ENCODE peak calls at places on chromosomes 1 and 21, in four cellular contexts. One of them, this sample, is unnamed.
A peak's percentile ranks its signal among the peaks of the same experiment; 100 is the strongest.

GRCh38 chr1:230139741-230140140 is 72.7 kb downstream of the GALNT2 start:
- DNase-seq in T-helper 2 cell: no peak
- DNase-seq in pancreas: no peak
- DNase-seq in NT2/D1: no peak
- DNase-seq in this sample: no peak

GRCh38 chr1:156643266-156644092 is 1.6 kb downstream of the BCAN start:
- DNase-seq in NT2/D1: no peak
- DNase-seq in pancreas: no peak
- DNase-seq in T-helper 2 cell: peak; percentile 81
- DNase-seq in this sample: no peak

GRCh38 chr1:119008483-119009299 is 20.5 kb upstream of the TBX15 start:
- DNase-seq in NT2/D1: no peak
- DNase-seq in pancreas: no peak
- DNase-seq in T-helper 2 cell: peak; percentile 39
- DNase-seq in this sample: peak; percentile 38

GRCh38 chr1:44662683-44663030 is 11.6 kb downstream of the TMEM53 start:
- DNase-seq in NT2/D1: no peak
- DNase-seq in T-helper 2 cell: no peak
- DNase-seq in pancreas: no peak
- DNase-seq in this sample: no peak

GRCh38 chr1:998905-999796 is 746 bp downstream of the HES4 start:
- DNase-seq in pancreas: peak; percentile 73
- DNase-seq in NT2/D1: no peak
- DNase-seq in T-helper 2 cell: no peak
- DNase-seq in this sample: peak; percentile 66

GRCh38 chr1:116334868-116335649 is 38.0 kb upstream of the ATP1A1 start:
- DNase-seq in pancreas: no peak
- DNase-seq in NT2/D1: peak; percentile 27
- DNase-seq in T-helper 2 cell: no peak
- DNase-seq in this sample: no peak

GRCh38 chr1:51638350-51638749 is 21.5 kb downstream of the OSBPL9 start:
- DNase-seq in pancreas: no peak
- DNase-seq in NT2/D1: no peak
- DNase-seq in T-helper 2 cell: no peak
- DNase-seq in this sample: no peak

GRCh38 chr1:57736940-57737339 is 313.1 kb upstream of the DAB1 start:
- DNase-seq in T-helper 2 cell: peak; percentile 7
- DNase-seq in NT2/D1: no peak
- DNase-seq in pancreas: no peak
- DNase-seq in this sample: no peak

GRCh38 chr1:6441586-6441985 is 17.0 kb downstream of the ESPN start:
- DNase-seq in NT2/D1: no peak
- DNase-seq in T-helper 2 cell: no peak
- DNase-seq in pancreas: no peak
- DNase-seq in this sample: no peak

GRCh38 chr1:218211241-218211640 is 73.9 kb upstream of the RRP15 start:
- DNase-seq in pancreas: no peak
- DNase-seq in T-helper 2 cell: no peak
- DNase-seq in NT2/D1: no peak
- DNase-seq in this sample: no peak

GRCh38 chr1:201711811-201712210 is 117.1 kb upstream of the IPO9 start:
- DNase-seq in T-helper 2 cell: no peak
- DNase-seq in pancreas: no peak
- DNase-seq in NT2/D1: no peak
- DNase-seq in this sample: no peak

GRCh38 chr1:50196081-50196480 is 87.4 kb downstream of the ELAVL4 start:
- DNase-seq in NT2/D1: no peak
- DNase-seq in T-helper 2 cell: no peak
- DNase-seq in pancreas: no peak
- DNase-seq in this sample: no peak

GRCh38 chr1:43444827-43445225 is 8.9 kb downstream of the HYI start:
- DNase-seq in pancreas: peak; percentile 51
- DNase-seq in NT2/D1: no peak
- DNase-seq in T-helper 2 cell: no peak
- DNase-seq in this sample: no peak

GRCh38 chr1:7293702-7294630 is 477.1 kb upstream of the VAMP3 start:
- DNase-seq in pancreas: no peak
- DNase-seq in NT2/D1: no peak
- DNase-seq in T-helper 2 cell: no peak
- DNase-seq in this sample: no peak

GRCh38 chr1:181104790-181105133 is 16.3 kb downstream of the IER5 start:
- DNase-seq in pancreas: peak; percentile 73
- DNase-seq in NT2/D1: no peak
- DNase-seq in T-helper 2 cell: peak; percentile 62
- DNase-seq in this sample: peak; percentile 73

GRCh38 chr1:85048296-85049064 is at the start of gene MCOLN3:
- DNase-seq in T-helper 2 cell: peak; percentile 45
- DNase-seq in NT2/D1: no peak
- DNase-seq in pancreas: peak; percentile 85
- DNase-seq in this sample: peak; percentile 42

GRCh38 chr21:38306833-38307232 is 50.0 kb downstream of the KCNJ15 start:
- DNase-seq in NT2/D1: no peak
- DNase-seq in T-helper 2 cell: no peak
- DNase-seq in pancreas: no peak
- DNase-seq in this sample: no peak

GRCh38 chr21:38631171-38631570 is 132.9 kb upstream of the ERG start:
- DNase-seq in pancreas: no peak
- DNase-seq in T-helper 2 cell: no peak
- DNase-seq in NT2/D1: no peak
- DNase-seq in this sample: no peak

GRCh38 chr1:88985033-88985432 is 7.4 kb downstream of the KYAT3 start:
- DNase-seq in pancreas: no peak
- DNase-seq in T-helper 2 cell: no peak
- DNase-seq in NT2/D1: no peak
- DNase-seq in this sample: no peak

GRCh38 chr1:109312978-109313775 is 6.4 kb upstream of the MYBPHL start:
- DNase-seq in T-helper 2 cell: no peak
- DNase-seq in pancreas: no peak
- DNase-seq in NT2/D1: no peak
- DNase-seq in this sample: no peak

GRCh38 chr1:3900150-3900968 is at the start of gene C1orf174:
- DNase-seq in pancreas: peak; percentile 88
- DNase-seq in T-helper 2 cell: peak; percentile 99
- DNase-seq in NT2/D1: peak; percentile 88
- DNase-seq in this sample: peak; percentile 94

GRCh38 chr1:211613108-211613947 is 34.4 kb upstream of the SLC30A1 start:
- DNase-seq in T-helper 2 cell: no peak
- DNase-seq in NT2/D1: no peak
- DNase-seq in pancreas: no peak
- DNase-seq in this sample: peak; percentile 81

GRCh38 chr1:57019240-57019805 is 53.5 kb upstream of the C8B start:
- DNase-seq in NT2/D1: no peak
- DNase-seq in T-helper 2 cell: no peak
- DNase-seq in pancreas: no peak
- DNase-seq in this sample: no peak

GRCh38 chr1:39622427-39622826 is 17.0 kb downstream of the HEYL start:
- DNase-seq in pancreas: no peak
- DNase-seq in NT2/D1: no peak
- DNase-seq in T-helper 2 cell: no peak
- DNase-seq in this sample: no peak

GRCh38 chr1:220528679-220529529 is 968 bp downstream of the MARK1 start:
- DNase-seq in pancreas: no peak
- DNase-seq in T-helper 2 cell: no peak
- DNase-seq in NT2/D1: peak; percentile 22
- DNase-seq in this sample: no peak

GRCh38 chr1:153251988-153252387 is 7.5 kb upstream of the LORICRIN start:
- DNase-seq in pancreas: no peak
- DNase-seq in NT2/D1: no peak
- DNase-seq in T-helper 2 cell: no peak
- DNase-seq in this sample: no peak

GRCh38 chr1:150574260-150575071 is 4.9 kb downstream of the MCL1 start:
- DNase-seq in T-helper 2 cell: no peak
- DNase-seq in NT2/D1: no peak
- DNase-seq in pancreas: no peak
- DNase-seq in this sample: no peak

GRCh38 chr1:228758451-228758850 is 23.2 kb downstream of the RHOU start:
- DNase-seq in NT2/D1: no peak
- DNase-seq in pancreas: no peak
- DNase-seq in T-helper 2 cell: no peak
- DNase-seq in this sample: no peak

GRCh38 chr1:26768755-26769154 is 19.0 kb upstream of the PIGV start:
- DNase-seq in pancreas: no peak
- DNase-seq in T-helper 2 cell: no peak
- DNase-seq in NT2/D1: no peak
- DNase-seq in this sample: no peak

GRCh38 chr1:201476670-201477344 is 7.8 kb upstream of the PHLDA3 start:
- DNase-seq in pancreas: no peak
- DNase-seq in NT2/D1: no peak
- DNase-seq in T-helper 2 cell: no peak
- DNase-seq in this sample: no peak

GRCh38 chr21:16534408-16535099 is 804.8 kb downstream of the USP25 start:
- DNase-seq in T-helper 2 cell: no peak
- DNase-seq in pancreas: peak; percentile 56
- DNase-seq in NT2/D1: no peak
- DNase-seq in this sample: no peak

GRCh38 chr1:164806531-164806930 is 247.5 kb downstream of the PBX1 start:
- DNase-seq in pancreas: no peak
- DNase-seq in NT2/D1: no peak
- DNase-seq in T-helper 2 cell: no peak
- DNase-seq in this sample: no peak

GRCh38 chr1:62720946-62721554 is 32.9 kb upstream of the DOCK7 start:
- DNase-seq in T-helper 2 cell: peak; percentile 19
- DNase-seq in NT2/D1: no peak
- DNase-seq in pancreas: no peak
- DNase-seq in this sample: no peak

GRCh38 chr1:1858382-1859086 is 32.4 kb downstream of the GNB1 start:
- DNase-seq in T-helper 2 cell: peak; percentile 57
- DNase-seq in pancreas: no peak
- DNase-seq in NT2/D1: peak; percentile 20
- DNase-seq in this sample: peak; percentile 57

GRCh38 chr1:111203681-111204210 is 3.3 kb upstream of the DENND2D start:
- DNase-seq in pancreas: peak; percentile 88
- DNase-seq in NT2/D1: no peak
- DNase-seq in T-helper 2 cell: peak; percentile 94
- DNase-seq in this sample: peak; percentile 80

GRCh38 chr1:115922806-115923205 is 53.5 kb upstream of the SLC22A15 start:
- DNase-seq in T-helper 2 cell: no peak
- DNase-seq in pancreas: no peak
- DNase-seq in NT2/D1: no peak
- DNase-seq in this sample: no peak

GRCh38 chr1:153422450-153423068 is 6.2 kb downstream of the S100A7A start:
- DNase-seq in T-helper 2 cell: peak; percentile 56
- DNase-seq in NT2/D1: peak; percentile 60
- DNase-seq in pancreas: peak; percentile 84
- DNase-seq in this sample: peak; percentile 79

GRCh38 chr1:43651922-43652321 is 2.0 kb downstream of the KDM4A start:
- DNase-seq in NT2/D1: no peak
- DNase-seq in pancreas: no peak
- DNase-seq in T-helper 2 cell: no peak
- DNase-seq in this sample: no peak

GRCh38 chr1:194076646-194077045 is 890.2 kb upstream of the B3GALT2 start:
- DNase-seq in T-helper 2 cell: no peak
- DNase-seq in NT2/D1: no peak
- DNase-seq in pancreas: no peak
- DNase-seq in this sample: no peak

This sample was measured in Caco-2.